ENCODE peak calls at places on chromosomes 6 and 20, in eight cellular contexts. S, W, G, H, V, Y, Q and K are unnamed samples.

GRCh38 chr6:132907915-132908314 is 93.5 kb downstream of the RPS12 start:
- DNase-seq in S (peak; percentile 90), W (peak; percentile 21), G (no peak), H (no peak), V (no peak), Y (peak; percentile 91), Q (peak; percentile 75), K (no peak)

GRCh38 chr20:41290804-41291389 is 26.6 kb downstream of the ZHX3 start:
- DNase-seq in S (no peak), W (no peak), G (no peak), H (no peak), V (no peak), Y (no peak), Q (no peak), K (no peak)

GRCh38 chr20:56788671-56789610 is 159.8 kb downstream of the TFAP2C start:
- DNase-seq in S (no peak), W (peak; percentile 11), G (no peak), H (no peak), V (no peak), Y (no peak), Q (peak; percentile 77), K (no peak)

GRCh38 chr6:110944681-110945151 is 13.8 kb upstream of the GTF3C6 start:
- DNase-seq in S (peak; percentile 90), W (peak; percentile 96), G (no peak), H (no peak), V (no peak), Y (peak; percentile 81), Q (peak; percentile 89), K (peak; percentile 74)

GRCh38 chr6:143123081-143123480 is 62.4 kb downstream of the AIG1 start:
- DNase-seq in S (no peak), W (no peak), G (no peak), H (no peak), V (no peak), Y (no peak), Q (no peak), K (no peak)

GRCh38 chr6:137933696-137934095 is 66.6 kb downstream of the TNFAIP3 start:
- DNase-seq in S (peak; percentile 80), W (peak; percentile 95), G (no peak), H (no peak), V (no peak), Y (no peak), Q (peak; percentile 70), K (peak; percentile 73)

GRCh38 chr6:163707385-163708355 is 293.2 kb downstream of the QKI start:
- DNase-seq in S (no peak), W (no peak), G (no peak), H (no peak), V (no peak), Y (no peak), Q (no peak), K (no peak)

GRCh38 chr6:92849636-92850035 is 569.7 kb downstream of the EPHA7 start:
- DNase-seq in S (no peak), W (no peak), G (no peak), H (peak; percentile 9), V (no peak), Y (no peak), Q (peak; percentile 80), K (no peak)

GRCh38 chr20:19881080-19881840 is 123.2 kb downstream of the RIN2 start:
- DNase-seq in S (no peak), W (no peak), G (no peak), H (no peak), V (no peak), Y (no peak), Q (peak; percentile 56), K (no peak)

DNA sequence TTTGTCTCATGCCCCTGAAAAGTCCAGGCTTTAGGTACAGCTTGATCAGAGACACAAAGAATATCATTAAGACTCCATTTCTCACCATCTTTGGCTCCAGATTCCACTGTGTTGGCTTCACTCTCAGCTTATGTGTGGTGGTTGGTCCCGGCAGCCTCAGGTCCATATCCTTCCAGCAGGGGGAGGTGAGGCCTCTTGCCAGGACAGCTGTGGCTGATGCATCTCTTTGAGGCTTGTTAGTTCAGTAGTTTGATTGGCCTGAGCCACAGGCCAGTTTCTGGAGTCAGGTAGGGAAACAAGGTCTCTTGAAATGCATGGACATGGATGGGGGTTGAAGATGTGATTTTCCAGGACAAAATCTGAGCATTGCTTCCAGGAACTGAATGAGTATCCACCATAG is 62.4 kb downstream of the JAG1 start:
- DNase-seq in S (no peak), W (peak; percentile 57), G (peak; percentile 48), H (peak; percentile 35), V (peak; percentile 55), Y (peak; percentile 78), Q (peak; percentile 48), K (no peak)
- TF ChIP-seq CTCF in S (peak; percentile 45), W (peak; percentile 53), G (peak; percentile 54), H (peak; percentile 31), V (peak; percentile 10), Y (peak; percentile 81), Q (peak; percentile 58), K (peak; percentile 50)

GRCh38 chr6:169529931-169530761 is 171.7 kb downstream of the WDR27 start:
- DNase-seq in S (peak; percentile 95), W (no peak), G (no peak), H (no peak), V (peak; percentile 38), Y (no peak), Q (peak; percentile 61), K (peak; percentile 85)
- H3K36me3 ChIP-seq in S (no peaks in the 10 kb centered on the region), W (no peaks in the 10 kb centered on the region), G (no peaks in the 10 kb centered on the region), H (no peaks in the 10 kb centered on the region), V (no peaks in the 10 kb centered on the region), Y (no peaks in the 10 kb centered on the region), Q (no peaks in the 10 kb centered on the region), K (no peaks in the 10 kb centered on the region)

GRCh38 chr6:3882865-3883264 is 33.7 kb downstream of the FAM50B start:
- DNase-seq in S (no peak), W (no peak), G (no peak), H (no peak), V (no peak), Y (no peak), Q (no peak), K (peak; percentile 74)

GRCh38 chr6:3888153-3888957 is 39.2 kb downstream of the FAM50B start:
- DNase-seq in S (no peak), W (no peak), G (no peak), H (no peak), V (peak; percentile 55), Y (no peak), Q (peak; percentile 91), K (no peak)

GRCh38 chr6:3887150-3887700 is 38.1 kb downstream of the FAM50B start:
- DNase-seq in S (no peak), W (no peak), G (no peak), H (no peak), V (peak; percentile 30), Y (peak; percentile 10), Q (peak; percentile 36), K (no peak)

GRCh38 chr6:3884007-3884745 is 35.0 kb downstream of the FAM50B start:
- DNase-seq in S (peak; percentile 62), W (peak; percentile 74), G (no peak), H (peak; percentile 71), V (no peak), Y (peak; percentile 47), Q (peak; percentile 67), K (peak; percentile 31)

GRCh38 chr6:3885262-3886036 is 36.3 kb downstream of the FAM50B start:
- DNase-seq in S (no peak), W (no peak), G (no peak), H (peak; percentile 44), V (peak; percentile 27), Y (no peak), Q (peak; percentile 69), K (no peak)
- TF ChIP-seq CTCF in S (peak; percentile 15), W (no peak), G (peak; percentile 25), H (peak; percentile 14), V (no peak), Y (peak; percentile 47), Q (peak; percentile 78), K (peak; percentile 24)

DNA sequence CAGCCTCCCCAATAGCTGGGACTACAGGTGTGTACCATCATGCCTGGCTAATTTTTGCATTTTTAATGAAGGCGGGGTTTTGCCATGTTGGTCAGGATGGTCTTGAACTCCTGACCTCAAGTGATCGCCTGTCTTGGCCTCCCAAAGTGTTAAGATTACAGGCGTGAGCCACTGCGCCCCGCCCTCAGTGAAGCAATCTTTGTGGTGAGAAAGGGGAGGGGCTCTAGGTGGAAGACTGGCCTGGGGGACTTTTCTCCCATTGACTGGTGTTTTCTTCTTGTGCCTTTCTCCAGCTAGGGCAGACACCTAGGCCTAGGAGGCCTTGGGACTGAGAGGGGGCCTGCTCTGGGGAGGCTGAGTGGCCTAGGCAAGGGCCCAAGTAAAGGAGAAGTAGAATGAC is 84.1 kb downstream of the DNAAF9 start:
- DNase-seq in S (no peak), W (peak; percentile 52), G (no peak), H (no peak), V (no peak), Y (no peak), Q (peak; percentile 20), K (no peak)
- H3K36me3 ChIP-seq in S (peaks cover 42% of the 10 kb centered on the region), W (peaks cover 22% of the 10 kb centered on the region), G (no peaks in the 10 kb centered on the region), H (no peaks in the 10 kb centered on the region), V (no peaks in the 10 kb centered on the region), Y (peaks cover 19% of the 10 kb centered on the region), Q (no peaks in the 10 kb centered on the region), K (peaks cover 19% of the 10 kb centered on the region)